ENCODE peak calls at places on chromosomes 16 and 17, in ten cellular contexts. I, N, Q, K, R, X, E, W, O and T are unnamed samples.
A peak's percentile ranks its signal among the peaks of the same experiment; 100 is the strongest.

GRCh38 chr16:86772671-86773338 is 194.5 kb downstream of the FOXL1 start:
- DNase-seq in I (no peak), N (no peak), Q (no peak), K (no peak), R (no peak), X (no peak), E (no peak), W (no peak), O (no peak), T (no peak)

GRCh38 chr17:34584805-34585416 is 5.5 kb downstream of the TMEM132E start:
- DNase-seq in I (no peak), N (no peak), Q (no peak), K (no peak), R (no peak), X (no peak), E (no peak), W (no peak), O (no peak), T (peak; percentile 74)

GRCh38 chr17:39636587-39636926 is 387 bp upstream of the STARD3 start:
- DNase-seq in I (no peak), N (no peak), Q (no peak), K (no peak), R (no peak), X (no peak), E (no peak), W (no peak), O (no peak), T (no peak)

GRCh38 chr17:27990100-27990499 is 52.4 kb upstream of the NLK start:
- DNase-seq in I (no peak), N (no peak), Q (no peak), K (no peak), R (no peak), X (no peak), E (no peak), W (no peak), O (no peak), T (no peak)

GRCh38 chr16:27402569-27402963 is 592 bp downstream of the IL21R start:
- DNase-seq in I (no peak), N (no peak), Q (no peak), K (no peak), R (no peak), X (no peak), E (no peak), W (no peak), O (no peak), T (no peak)

GRCh38 chr17:71111460-71111859 is 942.1 kb downstream of the KCNJ2 start:
- DNase-seq in I (no peak), N (no peak), Q (no peak), K (no peak), R (no peak), X (no peak), E (no peak), W (no peak), O (no peak), T (no peak)

GRCh38 chr17:40511667-40512221 is 10.3 kb upstream of the TNS4 start:
- DNase-seq in I (no peak), N (no peak), Q (no peak), K (no peak), R (no peak), X (no peak), E (no peak), W (no peak), O (no peak), T (no peak)

GRCh38 chr17:5237541-5238016 is 2.9 kb upstream of the SCIMP start:
- DNase-seq in I (no peak), N (no peak), Q (no peak), K (peak; percentile 59), R (peak; percentile 76), X (peak; percentile 1), E (no peak), W (no peak), O (peak; percentile 28), T (peak; percentile 11)